ENCODE peak calls at places on chromosomes 5 and 9, in seven cellular contexts. B is SJSA1, S is AG04450, M is Peyer's patch, J is cardiac muscle cell, H is uterus, W is ovary. Z is an unnamed sample.

GRCh38 chr5:91384671-91385430 is 1.7 kb upstream of the ARRDC3 start:
- DNase-seq in H (peak; percentile 22), W (no peak), J (peak; percentile 93), S (peak; percentile 67), M (peak; percentile 57), B (peak; percentile 76), Z (no peak)

GRCh38 chr5:132496631-132497487 is 6.3 kb upstream of the IRF1 start:
- DNase-seq in S (peak; percentile 67), H (peak; percentile 89), J (peak; percentile 96), B (peak; percentile 83), W (peak; percentile 91), M (peak; percentile 90), Z (peak; percentile 92)

GRCh38 chr5:130976491-130976890 is 188.6 kb downstream of the HINT1 start:
- DNase-seq in W (no peak), S (no peak), J (no peak), B (no peak), M (no peak), H (no peak), Z (no peak)

GRCh38 chr5:31119938-31120641 is 73.4 kb upstream of the CDH6 start:
- DNase-seq in J (no peak), S (no peak), B (no peak), H (no peak), W (no peak), M (no peak), Z (no peak)

GRCh38 chr9:90872835-90873294 is 71.2 kb downstream of the SYK start:
- DNase-seq in S (no peak), M (no peak), W (no peak), B (no peak), H (no peak), J (no peak), Z (no peak)

GRCh38 chr5:97062046-97062445 is 80.4 kb downstream of the LIX1 start:
- DNase-seq in W (no peak), J (no peak), H (no peak), S (no peak), B (no peak), M (no peak), Z (no peak)

GRCh38 chr5:71695069-71695468 is 24.0 kb upstream of the CARTPT start:
- DNase-seq in W (no peak), M (no peak), J (no peak), H (no peak), B (no peak), S (no peak), Z (no peak)

GRCh38 chr5:36066540-36067210 is at the start of gene UGT3A2:
- DNase-seq in H (no peak), S (no peak), J (no peak), W (no peak), M (no peak), B (no peak), Z (no peak)

GRCh38 chr5:150217041-150217440 is 27.2 kb downstream of the SLC6A7 start:
- DNase-seq in H (no peak), M (no peak), B (no peak), W (no peak), S (no peak), J (no peak), Z (no peak)

GRCh38 chr5:123814796-123815479 is 303.0 kb downstream of the CSNK1G3 start:
- DNase-seq in W (no peak), J (peak; percentile 15), B (no peak), S (no peak), H (no peak), M (no peak), Z (no peak)

GRCh38 chr9:4620881-4621555 is 41.1 kb upstream of the PLPP6 start:
- DNase-seq in J (peak; percentile 20), S (no peak), H (no peak), M (no peak), W (no peak), B (peak; percentile 58), Z (no peak)

GRCh38 chr5:150176745-150177485 is 10.3 kb downstream of the CDX1 start:
- DNase-seq in J (no peak), S (peak; percentile 38), B (peak; percentile 100), W (no peak), M (no peak), H (no peak), Z (no peak)

GRCh38 chr9:122619996-122620395 is 5.5 kb downstream of the OR1Q1 start:
- DNase-seq in W (no peak), J (no peak), S (no peak), H (no peak), B (no peak), M (no peak), Z (no peak)
- H3K9me3 ChIP-seq in W (no peaks in the 10 kb centered on the region), J (peaks cover 3% of the 10 kb centered on the region), S (no peaks in the 10 kb centered on the region), H (no peaks in the 10 kb centered on the region), B (no peaks in the 10 kb centered on the region), M (no peaks in the 10 kb centered on the region), Z (no peaks in the 10 kb centered on the region)

GRCh38 chr9:112325600-112325999 is 7.8 kb downstream of the PTBP3 start:
- DNase-seq in M (no peak), B (no peak), S (no peak), J (no peak), W (no peak), H (no peak), Z (no peak)

GRCh38 chr9:112325127-112325526 is 8.3 kb downstream of the PTBP3 start:
- DNase-seq in H (no peak), S (no peak), W (no peak), M (no peak), B (no peak), J (no peak), Z (no peak)

GRCh38 chr9:112323378-112323854 is 10.0 kb downstream of the PTBP3 start:
- DNase-seq in H (no peak), M (no peak), B (no peak), S (no peak), J (no peak), W (no peak), Z (no peak)

GRCh38 chr9:112326194-112326593 is 7.2 kb downstream of the PTBP3 start:
- DNase-seq in J (no peak), B (no peak), M (no peak), S (no peak), W (no peak), H (no peak), Z (no peak)

GRCh38 chr9:112322701-112323377 is 10.6 kb downstream of the PTBP3 start:
- DNase-seq in B (no peak), W (no peak), H (no peak), M (no peak), J (no peak), S (no peak), Z (no peak)
- H3K9me3 ChIP-seq in B (no peaks in the 10 kb centered on the region), W (no peaks in the 10 kb centered on the region), H (no peaks in the 10 kb centered on the region), M (no peaks in the 10 kb centered on the region), J (no peaks in the 10 kb centered on the region), S (no peaks in the 10 kb centered on the region), Z (no peaks in the 10 kb centered on the region)

GRCh38 chr5:141101059-141101458 is 786 bp downstream of the PCDHB3 start:
- DNase-seq in W (no peak), M (no peak), S (no peak), H (no peak), B (no peak), J (no peak), Z (no peak)
- H3K9me3 ChIP-seq in W (peaks cover 21% of the 10 kb centered on the region), M (no peaks in the 10 kb centered on the region), S (peaks cover 28% of the 10 kb centered on the region), H (no peaks in the 10 kb centered on the region), B (peaks cover 17% of the 10 kb centered on the region), J (no peaks in the 10 kb centered on the region), Z (no peaks in the 10 kb centered on the region)

GRCh38 chr5:51185985-51186384 is 197.3 kb upstream of the ISL1 start:
- DNase-seq in J (no peak), M (no peak), B (no peak), S (no peak), W (no peak), H (no peak), Z (no peak)

DNA sequence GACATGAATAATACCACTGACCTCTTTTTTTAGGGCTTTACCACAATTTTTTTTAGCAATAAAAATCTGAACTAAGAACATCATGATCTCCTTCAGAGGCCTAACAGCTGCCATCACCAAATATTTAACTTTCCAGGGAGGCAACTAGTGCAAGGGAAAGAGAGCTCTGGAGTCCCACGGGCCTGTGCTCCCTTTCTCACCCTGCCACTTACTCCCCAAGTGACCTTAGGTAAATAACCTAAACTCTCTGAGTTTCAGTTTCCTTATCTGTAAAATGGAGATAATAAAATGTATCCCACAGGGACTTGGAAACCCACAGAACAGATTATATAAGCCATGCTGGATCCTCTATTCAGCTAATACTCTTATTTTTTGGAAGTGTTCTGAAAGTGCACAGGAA is 201.8 kb upstream of the ISL1 start:
- DNase-seq in B (no peak), M (no peak), J (no peak), H (no peak), W (no peak), S (no peak), Z (no peak)
- H3K9me3 ChIP-seq in B (no peaks in the 10 kb centered on the region), M (no peaks in the 10 kb centered on the region), J (no peaks in the 10 kb centered on the region), H (no peaks in the 10 kb centered on the region), W (no peaks in the 10 kb centered on the region), S (peaks cover 9% of the 10 kb centered on the region), Z (no peaks in the 10 kb centered on the region)

GRCh38 chr9:2722715-2723114 is 5.4 kb downstream of the KCNV2 start:
- DNase-seq in H (no peak), W (no peak), J (peak; percentile 21), M (no peak), S (no peak), B (no peak), Z (no peak)
- H3K9me3 ChIP-seq in H (no peaks in the 10 kb centered on the region), W (no peaks in the 10 kb centered on the region), J (no peaks in the 10 kb centered on the region), M (no peaks in the 10 kb centered on the region), S (peaks cover 13% of the 10 kb centered on the region), B (no peaks in the 10 kb centered on the region), Z (no peaks in the 10 kb centered on the region)

GRCh38 chr9:24127519-24127918 is 301.5 kb upstream of the ELAVL2 start:
- DNase-seq in B (no peak), W (no peak), J (no peak), M (no peak), H (no peak), S (no peak), Z (no peak)
- H3K9me3 ChIP-seq in B (no peaks in the 10 kb centered on the region), W (no peaks in the 10 kb centered on the region), J (no peaks in the 10 kb centered on the region), M (no peaks in the 10 kb centered on the region), H (no peaks in the 10 kb centered on the region), S (peaks cover 3% of the 10 kb centered on the region), Z (no peaks in the 10 kb centered on the region)

Z was measured in right atrium auricular region.